ENCODE peak calls at places on chromosomes 11 and 22, in eight cellular contexts. One of them, this sample, is unnamed.

GRCh38 chr11:128548655-128549255 is 38.6 kb downstream of the ETS1 start:
- DNase-seq in HS-27A: no peak
- DNase-seq in stimulated activated CD8-positive, alpha-beta memory T cell treated with anti-CD3 and anti-CD28 coated beads, Interleukin-4, amount 100 ng/mL, for 4 hours: no peak
- DNase-seq in neural crest cell: peak; percentile 33
- DNase-seq in effector CD4-positive, alpha-beta T cell: no peak
- DNase-seq in HEK293T: no peak
- DNase-seq in NCI-H446 treated with DMSO at 0.1 percent for 48 hours: no peak
- DNase-seq in upper lobe of right lung: peak; percentile 76
- DNase-seq in this sample: no peak

GRCh38 chr22:45083659-45084305 is 74.0 kb upstream of the PHF21B start:
- DNase-seq in HS-27A: no peak
- DNase-seq in stimulated activated CD8-positive, alpha-beta memory T cell treated with anti-CD3 and anti-CD28 coated beads, Interleukin-4, amount 100 ng/mL, for 4 hours: no peak
- DNase-seq in neural crest cell: no peak
- DNase-seq in effector CD4-positive, alpha-beta T cell: no peak
- DNase-seq in HEK293T: no peak
- DNase-seq in NCI-H446 treated with DMSO at 0.1 percent for 48 hours: peak; percentile 2
- DNase-seq in upper lobe of right lung: no peak
- DNase-seq in this sample: no peak

GRCh38 chr11:45042560-45042959 is 91.9 kb upstream of the TP53I11 start:
- DNase-seq in HS-27A: no peak
- DNase-seq in stimulated activated CD8-positive, alpha-beta memory T cell treated with anti-CD3 and anti-CD28 coated beads, Interleukin-4, amount 100 ng/mL, for 4 hours: no peak
- DNase-seq in neural crest cell: no peak
- DNase-seq in effector CD4-positive, alpha-beta T cell: no peak
- DNase-seq in HEK293T: no peak
- DNase-seq in NCI-H446 treated with DMSO at 0.1 percent for 48 hours: peak; percentile 98
- DNase-seq in upper lobe of right lung: no peak
- DNase-seq in this sample: peak; percentile 59

GRCh38 chr11:47797633-47798032 is 30.5 kb upstream of the FNBP4 start:
- DNase-seq in HS-27A: no peak
- DNase-seq in stimulated activated CD8-positive, alpha-beta memory T cell treated with anti-CD3 and anti-CD28 coated beads, Interleukin-4, amount 100 ng/mL, for 4 hours: peak; percentile 9
- DNase-seq in neural crest cell: no peak
- DNase-seq in effector CD4-positive, alpha-beta T cell: no peak
- DNase-seq in HEK293T: no peak
- DNase-seq in NCI-H446 treated with DMSO at 0.1 percent for 48 hours: no peak
- DNase-seq in upper lobe of right lung: no peak
- DNase-seq in this sample: no peak

GRCh38 chr11:2150206-2150847 is 10.7 kb downstream of the INS start:
- DNase-seq in HS-27A: peak; percentile 47
- DNase-seq in stimulated activated CD8-positive, alpha-beta memory T cell treated with anti-CD3 and anti-CD28 coated beads, Interleukin-4, amount 100 ng/mL, for 4 hours: no peak
- DNase-seq in neural crest cell: no peak
- DNase-seq in effector CD4-positive, alpha-beta T cell: no peak
- DNase-seq in HEK293T: peak; percentile 51
- DNase-seq in NCI-H446 treated with DMSO at 0.1 percent for 48 hours: no peak
- DNase-seq in upper lobe of right lung: no peak
- DNase-seq in this sample: no peak

GRCh38 chr11:11691296-11692141 is 69.7 kb upstream of the GALNT18 start:
- DNase-seq in HS-27A: no peak
- DNase-seq in stimulated activated CD8-positive, alpha-beta memory T cell treated with anti-CD3 and anti-CD28 coated beads, Interleukin-4, amount 100 ng/mL, for 4 hours: no peak
- DNase-seq in neural crest cell: peak; percentile 56
- DNase-seq in effector CD4-positive, alpha-beta T cell: no peak
- DNase-seq in HEK293T: no peak
- DNase-seq in NCI-H446 treated with DMSO at 0.1 percent for 48 hours: no peak
- DNase-seq in upper lobe of right lung: no peak
- DNase-seq in this sample: no peak

GRCh38 chr11:67632175-67632981 is 2.6 kb upstream of the NUDT8 start:
- DNase-seq in HS-27A: no peak
- DNase-seq in stimulated activated CD8-positive, alpha-beta memory T cell treated with anti-CD3 and anti-CD28 coated beads, Interleukin-4, amount 100 ng/mL, for 4 hours: no peak
- DNase-seq in neural crest cell: no peak
- DNase-seq in effector CD4-positive, alpha-beta T cell: no peak
- DNase-seq in HEK293T: no peak
- DNase-seq in NCI-H446 treated with DMSO at 0.1 percent for 48 hours: no peak
- DNase-seq in upper lobe of right lung: peak; percentile 70
- DNase-seq in this sample: no peak

GRCh38 chr11:68749061-68749491 is 2.2 kb downstream of the TESMIN start:
- DNase-seq in HS-27A: no peak
- DNase-seq in stimulated activated CD8-positive, alpha-beta memory T cell treated with anti-CD3 and anti-CD28 coated beads, Interleukin-4, amount 100 ng/mL, for 4 hours: no peak
- DNase-seq in neural crest cell: peak; percentile 12
- DNase-seq in effector CD4-positive, alpha-beta T cell: no peak
- DNase-seq in HEK293T: no peak
- DNase-seq in NCI-H446 treated with DMSO at 0.1 percent for 48 hours: no peak
- DNase-seq in upper lobe of right lung: no peak
- DNase-seq in this sample: no peak

GRCh38 chr22:48706934-48707748 is 1120.5 kb downstream of the BRD1 start:
- DNase-seq in HS-27A: no peak
- DNase-seq in stimulated activated CD8-positive, alpha-beta memory T cell treated with anti-CD3 and anti-CD28 coated beads, Interleukin-4, amount 100 ng/mL, for 4 hours: no peak
- DNase-seq in neural crest cell: no peak
- DNase-seq in effector CD4-positive, alpha-beta T cell: no peak
- DNase-seq in HEK293T: no peak
- DNase-seq in NCI-H446 treated with DMSO at 0.1 percent for 48 hours: no peak
- DNase-seq in upper lobe of right lung: peak; percentile 50
- DNase-seq in this sample: peak; percentile 30

GRCh38 chr22:44180706-44181032 is at the start of gene PARVG:
- DNase-seq in HS-27A: no peak
- DNase-seq in stimulated activated CD8-positive, alpha-beta memory T cell treated with anti-CD3 and anti-CD28 coated beads, Interleukin-4, amount 100 ng/mL, for 4 hours: no peak
- DNase-seq in neural crest cell: no peak
- DNase-seq in effector CD4-positive, alpha-beta T cell: peak; percentile 21
- DNase-seq in HEK293T: peak; percentile 30
- DNase-seq in NCI-H446 treated with DMSO at 0.1 percent for 48 hours: no peak
- DNase-seq in upper lobe of right lung: no peak
- DNase-seq in this sample: peak; percentile 45

GRCh38 chr22:48188211-48188845 is 1425.9 kb downstream of the TBC1D22A start:
- DNase-seq in HS-27A: no peak
- DNase-seq in stimulated activated CD8-positive, alpha-beta memory T cell treated with anti-CD3 and anti-CD28 coated beads, Interleukin-4, amount 100 ng/mL, for 4 hours: no peak
- DNase-seq in neural crest cell: no peak
- DNase-seq in effector CD4-positive, alpha-beta T cell: no peak
- DNase-seq in HEK293T: no peak
- DNase-seq in NCI-H446 treated with DMSO at 0.1 percent for 48 hours: no peak
- DNase-seq in upper lobe of right lung: no peak
- DNase-seq in this sample: no peak

GRCh38 chr11:11072067-11072466 is 214.2 kb upstream of the ZBED5 start:
- DNase-seq in HS-27A: no peak
- DNase-seq in stimulated activated CD8-positive, alpha-beta memory T cell treated with anti-CD3 and anti-CD28 coated beads, Interleukin-4, amount 100 ng/mL, for 4 hours: no peak
- DNase-seq in neural crest cell: no peak
- DNase-seq in effector CD4-positive, alpha-beta T cell: no peak
- DNase-seq in HEK293T: no peak
- DNase-seq in NCI-H446 treated with DMSO at 0.1 percent for 48 hours: no peak
- DNase-seq in upper lobe of right lung: no peak
- DNase-seq in this sample: no peak

GRCh38 chr11:71428861-71429435 is 19.2 kb downstream of the DHCR7 start:
- DNase-seq in HS-27A: no peak
- DNase-seq in stimulated activated CD8-positive, alpha-beta memory T cell treated with anti-CD3 and anti-CD28 coated beads, Interleukin-4, amount 100 ng/mL, for 4 hours: no peak
- DNase-seq in neural crest cell: no peak
- DNase-seq in effector CD4-positive, alpha-beta T cell: no peak
- DNase-seq in HEK293T: no peak
- DNase-seq in NCI-H446 treated with DMSO at 0.1 percent for 48 hours: no peak
- DNase-seq in upper lobe of right lung: peak; percentile 65
- DNase-seq in this sample: no peak

GRCh38 chr22:19178659-19179471 is at the start of gene SLC25A1:
- DNase-seq in HS-27A: peak; percentile 33
- DNase-seq in stimulated activated CD8-positive, alpha-beta memory T cell treated with anti-CD3 and anti-CD28 coated beads, Interleukin-4, amount 100 ng/mL, for 4 hours: peak; percentile 49
- DNase-seq in neural crest cell: peak; percentile 86
- DNase-seq in effector CD4-positive, alpha-beta T cell: peak; percentile 67
- DNase-seq in HEK293T: peak; percentile 97
- DNase-seq in NCI-H446 treated with DMSO at 0.1 percent for 48 hours: peak; percentile 71
- DNase-seq in upper lobe of right lung: peak; percentile 97
- DNase-seq in this sample: no peak

GRCh38 chr11:104776501-104777170 is 121.6 kb downstream of the CASP12 start:
- DNase-seq in HS-27A: no peak
- DNase-seq in stimulated activated CD8-positive, alpha-beta memory T cell treated with anti-CD3 and anti-CD28 coated beads, Interleukin-4, amount 100 ng/mL, for 4 hours: no peak
- DNase-seq in neural crest cell: no peak
- DNase-seq in effector CD4-positive, alpha-beta T cell: no peak
- DNase-seq in HEK293T: no peak
- DNase-seq in NCI-H446 treated with DMSO at 0.1 percent for 48 hours: no peak
- DNase-seq in upper lobe of right lung: no peak
- DNase-seq in this sample: no peak

GRCh38 chr11:30351061-30351460 is 28.2 kb downstream of the ARL14EP start:
- DNase-seq in HS-27A: no peak
- DNase-seq in stimulated activated CD8-positive, alpha-beta memory T cell treated with anti-CD3 and anti-CD28 coated beads, Interleukin-4, amount 100 ng/mL, for 4 hours: no peak
- DNase-seq in neural crest cell: no peak
- DNase-seq in effector CD4-positive, alpha-beta T cell: no peak
- DNase-seq in HEK293T: no peak
- DNase-seq in NCI-H446 treated with DMSO at 0.1 percent for 48 hours: no peak
- DNase-seq in upper lobe of right lung: no peak
- DNase-seq in this sample: no peak

GRCh38 chr11:134815404-134815803 is 403.4 kb upstream of the B3GAT1 start:
- DNase-seq in HS-27A: no peak
- DNase-seq in stimulated activated CD8-positive, alpha-beta memory T cell treated with anti-CD3 and anti-CD28 coated beads, Interleukin-4, amount 100 ng/mL, for 4 hours: no peak
- DNase-seq in neural crest cell: no peak
- DNase-seq in effector CD4-positive, alpha-beta T cell: no peak
- DNase-seq in HEK293T: no peak
- DNase-seq in NCI-H446 treated with DMSO at 0.1 percent for 48 hours: no peak
- DNase-seq in upper lobe of right lung: no peak
- DNase-seq in this sample: no peak

GRCh38 chr11:16820324-16821092 is 82.1 kb downstream of the C11orf58 start:
- DNase-seq in HS-27A: peak; percentile 64
- DNase-seq in stimulated activated CD8-positive, alpha-beta memory T cell treated with anti-CD3 and anti-CD28 coated beads, Interleukin-4, amount 100 ng/mL, for 4 hours: peak; percentile 37
- DNase-seq in neural crest cell: peak; percentile 48
- DNase-seq in effector CD4-positive, alpha-beta T cell: peak; percentile 46
- DNase-seq in HEK293T: peak; percentile 78
- DNase-seq in NCI-H446 treated with DMSO at 0.1 percent for 48 hours: peak; percentile 32
- DNase-seq in upper lobe of right lung: peak; percentile 84
- DNase-seq in this sample: no peak

GRCh38 chr11:15897211-15897960 is 459.0 kb downstream of the SOX6 start:
- DNase-seq in HS-27A: peak; percentile 87
- DNase-seq in stimulated activated CD8-positive, alpha-beta memory T cell treated with anti-CD3 and anti-CD28 coated beads, Interleukin-4, amount 100 ng/mL, for 4 hours: no peak
- DNase-seq in neural crest cell: no peak
- DNase-seq in effector CD4-positive, alpha-beta T cell: no peak
- DNase-seq in HEK293T: no peak
- DNase-seq in NCI-H446 treated with DMSO at 0.1 percent for 48 hours: no peak
- DNase-seq in upper lobe of right lung: peak; percentile 35
- DNase-seq in this sample: no peak

GRCh38 chr11:8834379-8834778 is 76.6 kb upstream of the AKIP1 start:
- DNase-seq in HS-27A: no peak
- DNase-seq in stimulated activated CD8-positive, alpha-beta memory T cell treated with anti-CD3 and anti-CD28 coated beads, Interleukin-4, amount 100 ng/mL, for 4 hours: no peak
- DNase-seq in neural crest cell: no peak
- DNase-seq in effector CD4-positive, alpha-beta T cell: no peak
- DNase-seq in HEK293T: no peak
- DNase-seq in NCI-H446 treated with DMSO at 0.1 percent for 48 hours: no peak
- DNase-seq in upper lobe of right lung: no peak
- DNase-seq in this sample: no peak

GRCh38 chr22:43526951-43527350 is 115.1 kb downstream of the MPPED1 start:
- DNase-seq in HS-27A: no peak
- DNase-seq in stimulated activated CD8-positive, alpha-beta memory T cell treated with anti-CD3 and anti-CD28 coated beads, Interleukin-4, amount 100 ng/mL, for 4 hours: no peak
- DNase-seq in neural crest cell: no peak
- DNase-seq in effector CD4-positive, alpha-beta T cell: no peak
- DNase-seq in HEK293T: no peak
- DNase-seq in NCI-H446 treated with DMSO at 0.1 percent for 48 hours: no peak
- DNase-seq in upper lobe of right lung: no peak
- DNase-seq in this sample: no peak

GRCh38 chr11:43316451-43316850 is 4.7 kb downstream of the API5 start:
- DNase-seq in HS-27A: no peak
- DNase-seq in stimulated activated CD8-positive, alpha-beta memory T cell treated with anti-CD3 and anti-CD28 coated beads, Interleukin-4, amount 100 ng/mL, for 4 hours: no peak
- DNase-seq in neural crest cell: no peak
- DNase-seq in effector CD4-positive, alpha-beta T cell: no peak
- DNase-seq in HEK293T: no peak
- DNase-seq in NCI-H446 treated with DMSO at 0.1 percent for 48 hours: no peak
- DNase-seq in upper lobe of right lung: no peak
- DNase-seq in this sample: no peak

GRCh38 chr22:20834206-20834605 is 24.4 kb downstream of the PI4KA start:
- DNase-seq in HS-27A: no peak
- DNase-seq in stimulated activated CD8-positive, alpha-beta memory T cell treated with anti-CD3 and anti-CD28 coated beads, Interleukin-4, amount 100 ng/mL, for 4 hours: no peak
- DNase-seq in neural crest cell: no peak
- DNase-seq in effector CD4-positive, alpha-beta T cell: no peak
- DNase-seq in HEK293T: no peak
- DNase-seq in NCI-H446 treated with DMSO at 0.1 percent for 48 hours: no peak
- DNase-seq in upper lobe of right lung: no peak
- DNase-seq in this sample: no peak

GRCh38 chr22:45499746-45500145 is 2.9 kb upstream of the FBLN1 start:
- DNase-seq in HS-27A: no peak
- DNase-seq in stimulated activated CD8-positive, alpha-beta memory T cell treated with anti-CD3 and anti-CD28 coated beads, Interleukin-4, amount 100 ng/mL, for 4 hours: no peak
- DNase-seq in neural crest cell: no peak
- DNase-seq in effector CD4-positive, alpha-beta T cell: no peak
- DNase-seq in HEK293T: no peak
- DNase-seq in NCI-H446 treated with DMSO at 0.1 percent for 48 hours: no peak
- DNase-seq in upper lobe of right lung: no peak
- DNase-seq in this sample: no peak

GRCh38 chr11:64585150-64585549 is 5.9 kb upstream of the SLC22A12 start:
- DNase-seq in HS-27A: no peak
- DNase-seq in stimulated activated CD8-positive, alpha-beta memory T cell treated with anti-CD3 and anti-CD28 coated beads, Interleukin-4, amount 100 ng/mL, for 4 hours: no peak
- DNase-seq in neural crest cell: no peak
- DNase-seq in effector CD4-positive, alpha-beta T cell: no peak
- DNase-seq in HEK293T: no peak
- DNase-seq in NCI-H446 treated with DMSO at 0.1 percent for 48 hours: no peak
- DNase-seq in upper lobe of right lung: peak; percentile 6
- DNase-seq in this sample: no peak

GRCh38 chr11:36051235-36052072 is 107.6 kb downstream of the LDLRAD3 start:
- DNase-seq in HS-27A: no peak
- DNase-seq in stimulated activated CD8-positive, alpha-beta memory T cell treated with anti-CD3 and anti-CD28 coated beads, Interleukin-4, amount 100 ng/mL, for 4 hours: no peak
- DNase-seq in neural crest cell: no peak
- DNase-seq in effector CD4-positive, alpha-beta T cell: no peak
- DNase-seq in HEK293T: no peak
- DNase-seq in NCI-H446 treated with DMSO at 0.1 percent for 48 hours: no peak
- DNase-seq in upper lobe of right lung: no peak
- DNase-seq in this sample: no peak

GRCh38 chr11:65615950-65616574 is 486 bp downstream of the PCNX3 start:
- DNase-seq in HS-27A: no peak
- DNase-seq in stimulated activated CD8-positive, alpha-beta memory T cell treated with anti-CD3 and anti-CD28 coated beads, Interleukin-4, amount 100 ng/mL, for 4 hours: no peak
- DNase-seq in neural crest cell: no peak
- DNase-seq in effector CD4-positive, alpha-beta T cell: peak; percentile 34
- DNase-seq in HEK293T: peak; percentile 67
- DNase-seq in NCI-H446 treated with DMSO at 0.1 percent for 48 hours: no peak
- DNase-seq in upper lobe of right lung: no peak
- DNase-seq in this sample: no peak

GRCh38 chr11:17421781-17422180 is 33.3 kb upstream of the KCNJ11 start:
- DNase-seq in HS-27A: no peak
- DNase-seq in stimulated activated CD8-positive, alpha-beta memory T cell treated with anti-CD3 and anti-CD28 coated beads, Interleukin-4, amount 100 ng/mL, for 4 hours: no peak
- DNase-seq in neural crest cell: no peak
- DNase-seq in effector CD4-positive, alpha-beta T cell: no peak
- DNase-seq in HEK293T: no peak
- DNase-seq in NCI-H446 treated with DMSO at 0.1 percent for 48 hours: no peak
- DNase-seq in upper lobe of right lung: no peak
- DNase-seq in this sample: no peak

GRCh38 chr11:101915811-101916291 is 471 bp downstream of the ANGPTL5 start:
- DNase-seq in HS-27A: peak; percentile 0
- DNase-seq in stimulated activated CD8-positive, alpha-beta memory T cell treated with anti-CD3 and anti-CD28 coated beads, Interleukin-4, amount 100 ng/mL, for 4 hours: no peak
- DNase-seq in neural crest cell: no peak
- DNase-seq in effector CD4-positive, alpha-beta T cell: no peak
- DNase-seq in HEK293T: no peak
- DNase-seq in NCI-H446 treated with DMSO at 0.1 percent for 48 hours: no peak
- DNase-seq in upper lobe of right lung: no peak
- DNase-seq in this sample: peak; percentile 53

GRCh38 chr22:50303848-50304527 is 3.5 kb downstream of the PLXNB2 start:
- DNase-seq in HS-27A: no peak
- DNase-seq in stimulated activated CD8-positive, alpha-beta memory T cell treated with anti-CD3 and anti-CD28 coated beads, Interleukin-4, amount 100 ng/mL, for 4 hours: no peak
- DNase-seq in neural crest cell: no peak
- DNase-seq in effector CD4-positive, alpha-beta T cell: no peak
- DNase-seq in HEK293T: no peak
- DNase-seq in NCI-H446 treated with DMSO at 0.1 percent for 48 hours: no peak
- DNase-seq in upper lobe of right lung: peak; percentile 87
- DNase-seq in this sample: peak; percentile 98

This sample was measured in CD14-positive monocyte.